ENCODE peak calls at places on chromosomes 2 and 18, in six cellular contexts. X is heart left ventricle, P is foreskin fibroblast, T is PC-3, C is stomach, K is uterus. V is an unnamed sample.

GRCh38 chr2:101520246-101520645 is 45.3 kb upstream of the RFX8 start:
- DNase-seq in P (peak), T (peak), X (no peak), C (no peak), K (no peak), V (peak)

GRCh38 chr2:196849895-196850294 is 40.7 kb upstream of the C2orf66 start:
- DNase-seq in X (no peak), P (peak), C (no peak), T (peak), K (no peak), V (peak)

GRCh38 chr2:220215785-220216184 is 588.4 kb downstream of the SLC4A3 start:
- DNase-seq in C (no peak), X (no peak), K (no peak), T (no peak), P (no peak), V (no peak)

GRCh38 chr2:172864182-172864581 is 128.5 kb downstream of the RAPGEF4 start:
- DNase-seq in X (no peak), T (peak), K (peak), C (peak), P (peak), V (peak)

GRCh38 chr2:202088777-202089176 is 15.7 kb downstream of the KIAA2012 start:
- DNase-seq in T (no peak), X (no peak), P (no peak), K (no peak), C (no peak), V (no peak)

GRCh38 chr2:102619414-102620319 is at the start of gene SLC9A2:
- DNase-seq in T (peak), X (no peak), K (no peak), P (peak), C (peak), V (peak)

GRCh38 chr2:224287533-224287932 is 114.4 kb downstream of the FAM124B start:
- DNase-seq in C (no peak), X (no peak), K (no peak), P (no peak), T (no peak), V (no peak)

GRCh38 chr2:3778841-3779505 is 75.6 kb downstream of the DCDC2C start:
- DNase-seq in K (no peak), T (no peak), P (no peak), X (no peak), C (no peak), V (no peak)

GRCh38 chr2:36318547-36318946 is 37.0 kb upstream of the CRIM1 start:
- DNase-seq in X (no peak), C (no peak), K (no peak), P (peak), T (peak), V (no peak)

GRCh38 chr2:179410552-179411356 is 146.1 kb upstream of the SESTD1 start:
- DNase-seq in T (peak), K (no peak), P (peak), C (peak), X (no peak), V (peak)

GRCh38 chr18:61782545-61782944 is 110.3 kb downstream of the RNF152 start:
- DNase-seq in X (no peak), C (no peak), P (no peak), K (no peak), T (no peak), V (no peak)

GRCh38 chr2:69382547-69382946 is 4.5 kb downstream of the GFPT1 start:
- DNase-seq in T (no peak), X (no peak), C (no peak), K (no peak), P (peak), V (no peak)

GRCh38 chr2:143796051-143796450 is 666.8 kb downstream of the ARHGAP15 start:
- DNase-seq in P (no peak), C (no peak), K (no peak), T (no peak), X (no peak), V (no peak)

GRCh38 chr2:237488901-237489860 is 2.1 kb downstream of the MLPH start:
- DNase-seq in C (peak), T (peak), K (no peak), P (peak), X (no peak), V (peak)

GRCh38 chr2:121220995-121221394 is 64.0 kb downstream of the TFCP2L1 start:
- DNase-seq in P (peak), X (no peak), K (no peak), T (peak), C (no peak), V (peak)

GRCh38 chr18:68033466-68033865 is 516.9 kb upstream of the DSEL start:
- DNase-seq in X (no peak), K (no peak), T (peak), C (no peak), P (no peak), V (no peak)

GRCh38 chr2:109379507-109379906 is 234.3 kb downstream of the SEPTIN10 start:
- DNase-seq in T (no peak), C (peak), P (no peak), X (no peak), K (peak), V (no peak)

GRCh38 chr18:44826418-44827259 is 146.0 kb downstream of the SETBP1 start:
- DNase-seq in P (peak), X (peak), C (peak), T (peak), K (peak), V (peak)

GRCh38 chr2:179265082-179265575 is 497 bp upstream of the SESTD1 start:
- DNase-seq in T (peak), K (no peak), C (no peak), P (peak), X (no peak), V (peak)

GRCh38 chr2:113208995-113209868 is 35.5 kb downstream of the PSD4 start:
- DNase-seq in C (no peak), X (no peak), P (peak), T (no peak), K (no peak), V (no peak)

GRCh38 chr2:232230557-232230956 is 148.0 kb upstream of the ALPP start:
- DNase-seq in K (no peak), X (no peak), P (peak), C (peak), T (peak), V (peak)

GRCh38 chr18:48042431-48042830 is 112.0 kb upstream of the SMAD2 start:
- DNase-seq in C (no peak), P (no peak), K (no peak), X (no peak), T (no peak), V (no peak)

GRCh38 chr18:45106331-45106774 is 425.7 kb downstream of the SETBP1 start:
- DNase-seq in C (no peak), K (no peak), P (peak), T (peak), X (no peak), V (no peak)

GRCh38 chr2:32991091-32991845 is 44.5 kb downstream of the LTBP1 start:
- DNase-seq in P (no peak), T (no peak), C (no peak), K (no peak), X (no peak), V (peak)

GRCh38 chr2:146852661-146853060 is 992.2 kb upstream of the ACVR2A start:
- DNase-seq in T (no peak), C (no peak), X (no peak), P (no peak), K (no peak), V (no peak)

GRCh38 chr2:130241041-130241707 is 42.9 kb upstream of the TUBA3E start:
- DNase-seq in X (no peak), K (no peak), P (peak), C (peak), T (peak), V (peak)

GRCh38 chr2:9739508-9739907 is 103.8 kb upstream of the TAF1B start:
- DNase-seq in C (peak), T (no peak), P (peak), X (peak), K (peak), V (no peak)

GRCh38 chr2:190964170-190964795 is 49.7 kb downstream of the STAT1 start:
- DNase-seq in T (no peak), K (no peak), X (no peak), C (no peak), P (no peak), V (no peak)

GRCh38 chr2:212539145-212539880 is 711 bp upstream of the ERBB4 start:
- DNase-seq in T (peak), K (no peak), X (peak), P (peak), C (peak), V (peak)

DNA sequence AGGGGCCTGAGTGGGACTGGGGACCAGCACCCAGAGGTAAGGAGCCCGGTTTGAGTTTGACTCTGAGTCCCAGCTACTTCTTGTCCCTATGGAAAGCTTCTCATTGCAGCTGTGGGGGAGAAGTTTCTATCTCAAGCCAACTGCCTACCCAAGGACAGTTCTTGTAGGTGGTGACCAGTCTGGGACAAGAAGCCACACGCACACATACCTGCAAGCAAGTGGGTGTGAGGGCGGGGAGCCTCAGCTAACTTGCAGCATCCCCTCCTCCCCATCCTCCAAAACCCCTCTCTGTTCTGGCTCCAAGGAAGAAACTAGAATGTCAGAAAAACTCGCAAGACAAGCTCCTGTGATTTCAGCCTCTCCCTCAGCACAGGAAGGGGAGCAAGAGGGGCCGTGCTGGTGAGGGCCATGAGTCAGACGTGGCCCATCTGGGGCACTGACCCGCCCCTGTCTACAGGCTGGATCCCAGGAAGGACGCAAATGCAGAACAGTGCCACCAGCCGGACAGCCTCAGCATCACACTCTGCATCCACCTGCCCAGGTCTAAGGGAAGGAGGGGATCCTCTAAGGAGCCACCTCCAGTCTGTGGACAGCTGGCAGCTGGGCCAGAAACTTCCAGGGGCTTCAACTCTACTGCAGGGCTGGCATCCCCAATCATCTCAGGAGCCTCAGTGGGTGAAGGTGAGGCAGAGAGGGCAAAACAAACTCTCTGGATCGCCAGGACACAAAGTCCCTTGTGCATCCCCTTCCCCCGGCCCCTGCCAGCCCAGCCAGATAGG is 103.4 kb downstream of the TNS1 start:
- DNase-seq in C (peak), X (no peak), P (peak), K (peak), T (peak), V (peak)
- H3K4me3 ChIP-seq in C (peak), X (no peak), P (no peak), K (no peak), T (no peak), V (no peak)

GRCh38 chr2:20223345-20224190 is 1.4 kb downstream of the SDC1 start:
- DNase-seq in X (no peak), K (peak), P (peak), C (peak), T (peak), V (peak)

GRCh38 chr2:20224716-20225293 is at the start of gene SDC1:
- DNase-seq in P (peak), K (peak), X (peak), C (peak), T (peak), V (peak)

GRCh38 chr2:20224191-20224715 is 677 bp downstream of the SDC1 start:
- DNase-seq in K (no peak), C (no peak), T (no peak), X (no peak), P (no peak), V (no peak)

GRCh38 chr2:20226152-20226545 is 1.2 kb upstream of the SDC1 start:
- DNase-seq in T (no peak), X (no peak), P (no peak), C (no peak), K (no peak), V (no peak)

GRCh38 chr2:20225294-20226151 is 593 bp upstream of the SDC1 start:
- DNase-seq in X (peak), P (peak), K (peak), T (peak), C (peak), V (peak)
- TF ChIP-seq CTCF in X (peak), P (peak), K (peak), T (peak), C (no peak), V (peak)

GRCh38 chr18:70464343-70465114 is 175.7 kb downstream of the SOCS6 start:
- DNase-seq in T (peak), P (peak), C (peak), K (peak), X (peak), V (peak)
- H3K4me3 ChIP-seq in T (peak), P (peak), C (peak), K (no peak), X (peak), V (peak)

GRCh38 chr18:77910347-77910746 is 660.7 kb downstream of the GALR1 start:
- DNase-seq in K (no peak), C (no peak), X (no peak), T (no peak), P (no peak), V (no peak)
- TF ChIP-seq CTCF in K (no peak), C (no peak), X (no peak), T (no peak), P (no peak), V (no peak)

GRCh38 chr2:54706622-54707021 is 16.8 kb upstream of the EML6 start:
- DNase-seq in C (no peak), X (no peak), K (no peak), T (no peak), P (no peak), V (no peak)

GRCh38 chr2:54712516-54712915 is 10.9 kb upstream of the EML6 start:
- DNase-seq in P (no peak), C (no peak), X (no peak), T (no peak), K (no peak), V (no peak)

GRCh38 chr2:54709341-54709809 is 14.1 kb upstream of the EML6 start:
- DNase-seq in C (peak), K (no peak), P (peak), X (no peak), T (no peak), V (peak)

GRCh38 chr2:54710216-54710615 is 13.2 kb upstream of the EML6 start:
- DNase-seq in T (no peak), X (no peak), P (no peak), K (no peak), C (no peak), V (no peak)

GRCh38 chr2:54708584-54709340 is 14.7 kb upstream of the EML6 start:
- DNase-seq in C (peak), T (no peak), K (no peak), X (peak), P (peak), V (peak)
- H3K4me3 ChIP-seq in C (peak), T (no peak), K (peak), X (peak), P (peak), V (peak)

GRCh38 chr2:107669335-107669734 is 157.4 kb upstream of the RGPD4 start:
- DNase-seq in T (peak), P (peak), X (no peak), K (no peak), C (no peak), V (peak)
- TF ChIP-seq CTCF in T (peak), P (no peak), X (peak), K (no peak), C (no peak), V (peak)